ENCODE peak calls at places on chromosome 14, in nine cellular contexts. One of them, this sample, is unnamed.

GRCh38 chr14:69620211-69620611 is 8.8 kb downstream of the SUSD6 start:
- DNase-seq in NCI-H526: no peak
- DNase-seq in naive thymus-derived CD8-positive, alpha-beta T cell: no peak
- DNase-seq in endothelial cell: no peak
- DNase-seq in dermis microvascular lymphatic vessel endothelial cell: no peak
- DNase-seq in H7: no peak
- DNase-seq in kidney epithelial cell: no peak
- DNase-seq in frontal cortex: no peak
- DNase-seq in ovary: no peak
- DNase-seq in this sample: no peak

GRCh38 chr14:91901449-91902250 is 34.3 kb upstream of the TC2N start:
- DNase-seq in frontal cortex: no peak
- DNase-seq in endothelial cell: no peak
- DNase-seq in dermis microvascular lymphatic vessel endothelial cell: no peak
- DNase-seq in naive thymus-derived CD8-positive, alpha-beta T cell: no peak
- DNase-seq in NCI-H526: no peak
- DNase-seq in kidney epithelial cell: no peak
- DNase-seq in ovary: peak
- DNase-seq in H7: no peak
- DNase-seq in this sample: no peak

GRCh38 chr14:56549721-56550120 is 29.9 kb upstream of the TMEM260 start:
- DNase-seq in naive thymus-derived CD8-positive, alpha-beta T cell: no peak
- DNase-seq in H7: no peak
- DNase-seq in ovary: no peak
- DNase-seq in frontal cortex: no peak
- DNase-seq in kidney epithelial cell: no peak
- DNase-seq in endothelial cell: no peak
- DNase-seq in NCI-H526: no peak
- DNase-seq in dermis microvascular lymphatic vessel endothelial cell: no peak
- DNase-seq in this sample: no peak

GRCh38 chr14:24058260-24058950 is 6.6 kb downstream of the CARMIL3 start:
- DNase-seq in naive thymus-derived CD8-positive, alpha-beta T cell: peak
- DNase-seq in frontal cortex: peak
- DNase-seq in dermis microvascular lymphatic vessel endothelial cell: peak
- DNase-seq in endothelial cell: peak
- DNase-seq in NCI-H526: peak
- DNase-seq in kidney epithelial cell: no peak
- DNase-seq in H7: peak
- DNase-seq in ovary: no peak
- DNase-seq in this sample: peak

GRCh38 chr14:106209745-106210144 is 683.4 kb downstream of the TMEM121 start:
- DNase-seq in endothelial cell: no peak
- DNase-seq in NCI-H526: no peak
- DNase-seq in ovary: no peak
- DNase-seq in naive thymus-derived CD8-positive, alpha-beta T cell: peak
- DNase-seq in dermis microvascular lymphatic vessel endothelial cell: no peak
- DNase-seq in H7: no peak
- DNase-seq in frontal cortex: no peak
- DNase-seq in kidney epithelial cell: no peak
- DNase-seq in this sample: no peak

GRCh38 chr14:50432131-50432530 is 35.5 kb upstream of the CDKL1 start:
- DNase-seq in H7: no peak
- DNase-seq in naive thymus-derived CD8-positive, alpha-beta T cell: no peak
- DNase-seq in dermis microvascular lymphatic vessel endothelial cell: no peak
- DNase-seq in ovary: no peak
- DNase-seq in endothelial cell: no peak
- DNase-seq in kidney epithelial cell: no peak
- DNase-seq in NCI-H526: no peak
- DNase-seq in frontal cortex: no peak
- DNase-seq in this sample: no peak

GRCh38 chr14:89755816-89756215 is 198.7 kb downstream of the EFCAB11 start:
- DNase-seq in NCI-H526: no peak
- DNase-seq in H7: no peak
- DNase-seq in dermis microvascular lymphatic vessel endothelial cell: no peak
- DNase-seq in frontal cortex: no peak
- DNase-seq in ovary: no peak
- DNase-seq in kidney epithelial cell: no peak
- DNase-seq in endothelial cell: no peak
- DNase-seq in naive thymus-derived CD8-positive, alpha-beta T cell: no peak
- DNase-seq in this sample: no peak

GRCh38 chr14:104216457-104216856 is 78.1 kb downstream of the KIF26A start:
- DNase-seq in NCI-H526: no peak
- DNase-seq in endothelial cell: no peak
- DNase-seq in kidney epithelial cell: no peak
- DNase-seq in frontal cortex: no peak
- DNase-seq in dermis microvascular lymphatic vessel endothelial cell: no peak
- DNase-seq in naive thymus-derived CD8-positive, alpha-beta T cell: no peak
- DNase-seq in H7: no peak
- DNase-seq in ovary: no peak
- DNase-seq in this sample: no peak

GRCh38 chr14:73365727-73366126 is 92.6 kb downstream of the NUMB start:
- DNase-seq in frontal cortex: no peak
- DNase-seq in NCI-H526: no peak
- DNase-seq in naive thymus-derived CD8-positive, alpha-beta T cell: no peak
- DNase-seq in H7: no peak
- DNase-seq in endothelial cell: no peak
- DNase-seq in ovary: no peak
- DNase-seq in kidney epithelial cell: no peak
- DNase-seq in dermis microvascular lymphatic vessel endothelial cell: no peak
- DNase-seq in this sample: no peak

GRCh38 chr14:30854492-30854891 is 19.9 kb upstream of the COCH start:
- DNase-seq in ovary: no peak
- DNase-seq in kidney epithelial cell: no peak
- DNase-seq in H7: no peak
- DNase-seq in endothelial cell: no peak
- DNase-seq in dermis microvascular lymphatic vessel endothelial cell: no peak
- DNase-seq in NCI-H526: no peak
- DNase-seq in frontal cortex: no peak
- DNase-seq in naive thymus-derived CD8-positive, alpha-beta T cell: no peak
- DNase-seq in this sample: no peak

GRCh38 chr14:36662258-36662542 is 540 bp downstream of the PAX9 start:
- DNase-seq in H7: no peak
- DNase-seq in dermis microvascular lymphatic vessel endothelial cell: no peak
- DNase-seq in kidney epithelial cell: no peak
- DNase-seq in ovary: no peak
- DNase-seq in naive thymus-derived CD8-positive, alpha-beta T cell: no peak
- DNase-seq in frontal cortex: no peak
- DNase-seq in NCI-H526: no peak
- DNase-seq in endothelial cell: no peak
- DNase-seq in this sample: no peak

GRCh38 chr14:37172024-37172869 is at the start of gene SLC25A21:
- DNase-seq in frontal cortex: peak
- DNase-seq in dermis microvascular lymphatic vessel endothelial cell: peak
- DNase-seq in H7: peak
- DNase-seq in NCI-H526: peak
- DNase-seq in ovary: peak
- DNase-seq in kidney epithelial cell: peak
- DNase-seq in naive thymus-derived CD8-positive, alpha-beta T cell: no peak
- DNase-seq in endothelial cell: peak
- DNase-seq in this sample: no peak

GRCh38 chr14:56422703-56423213 is 156.8 kb upstream of the TMEM260 start:
- DNase-seq in kidney epithelial cell: peak
- DNase-seq in endothelial cell: peak
- DNase-seq in NCI-H526: peak
- DNase-seq in frontal cortex: peak
- DNase-seq in ovary: peak
- DNase-seq in H7: peak
- DNase-seq in dermis microvascular lymphatic vessel endothelial cell: peak
- DNase-seq in naive thymus-derived CD8-positive, alpha-beta T cell: peak
- DNase-seq in this sample: no peak

GRCh38 chr14:62206456-62206855 is 444.2 kb downstream of the SNAPC1 start:
- DNase-seq in kidney epithelial cell: no peak
- DNase-seq in endothelial cell: no peak
- DNase-seq in frontal cortex: no peak
- DNase-seq in NCI-H526: no peak
- DNase-seq in ovary: no peak
- DNase-seq in naive thymus-derived CD8-positive, alpha-beta T cell: no peak
- DNase-seq in dermis microvascular lymphatic vessel endothelial cell: no peak
- DNase-seq in H7: no peak
- DNase-seq in this sample: no peak

GRCh38 chr14:91303091-91303923 is 58.8 kb upstream of the GPR68 start:
- DNase-seq in NCI-H526: peak
- DNase-seq in ovary: no peak
- DNase-seq in endothelial cell: peak
- DNase-seq in H7: peak
- DNase-seq in frontal cortex: no peak
- DNase-seq in naive thymus-derived CD8-positive, alpha-beta T cell: peak
- DNase-seq in dermis microvascular lymphatic vessel endothelial cell: peak
- DNase-seq in kidney epithelial cell: no peak
- DNase-seq in this sample: no peak

GRCh38 chr14:101019974-101020710 is 116.6 kb upstream of the RTL1 start:
- DNase-seq in NCI-H526: no peak
- DNase-seq in ovary: peak
- DNase-seq in naive thymus-derived CD8-positive, alpha-beta T cell: no peak
- DNase-seq in dermis microvascular lymphatic vessel endothelial cell: no peak
- DNase-seq in kidney epithelial cell: no peak
- DNase-seq in endothelial cell: no peak
- DNase-seq in frontal cortex: no peak
- DNase-seq in H7: no peak
- DNase-seq in this sample: no peak

GRCh38 chr14:36604757-36605505 is 22.5 kb upstream of the NKX2-8 start:
- DNase-seq in endothelial cell: peak
- DNase-seq in H7: peak
- DNase-seq in frontal cortex: peak
- DNase-seq in naive thymus-derived CD8-positive, alpha-beta T cell: peak
- DNase-seq in NCI-H526: peak
- DNase-seq in dermis microvascular lymphatic vessel endothelial cell: peak
- DNase-seq in kidney epithelial cell: peak
- DNase-seq in ovary: no peak
- DNase-seq in this sample: no peak

GRCh38 chr14:98714604-98715003 is 557.4 kb downstream of the BCL11B start:
- DNase-seq in naive thymus-derived CD8-positive, alpha-beta T cell: no peak
- DNase-seq in H7: no peak
- DNase-seq in ovary: no peak
- DNase-seq in frontal cortex: no peak
- DNase-seq in kidney epithelial cell: no peak
- DNase-seq in dermis microvascular lymphatic vessel endothelial cell: no peak
- DNase-seq in NCI-H526: no peak
- DNase-seq in endothelial cell: no peak
- DNase-seq in this sample: no peak

GRCh38 chr14:99910337-99911268 is 117.4 kb downstream of the EML1 start:
- DNase-seq in endothelial cell: no peak
- DNase-seq in kidney epithelial cell: peak
- DNase-seq in ovary: no peak
- DNase-seq in NCI-H526: no peak
- DNase-seq in dermis microvascular lymphatic vessel endothelial cell: no peak
- DNase-seq in frontal cortex: no peak
- DNase-seq in H7: no peak
- DNase-seq in naive thymus-derived CD8-positive, alpha-beta T cell: no peak
- DNase-seq in this sample: no peak

GRCh38 chr14:50668852-50669194 is 717 bp upstream of the SAV1 start:
- DNase-seq in naive thymus-derived CD8-positive, alpha-beta T cell: no peak
- DNase-seq in NCI-H526: no peak
- DNase-seq in kidney epithelial cell: no peak
- DNase-seq in ovary: no peak
- DNase-seq in frontal cortex: no peak
- DNase-seq in H7: no peak
- DNase-seq in dermis microvascular lymphatic vessel endothelial cell: no peak
- DNase-seq in endothelial cell: no peak
- DNase-seq in this sample: no peak

GRCh38 chr14:92846162-92846897 is 52.2 kb downstream of the GOLGA5 start:
- DNase-seq in dermis microvascular lymphatic vessel endothelial cell: peak
- DNase-seq in naive thymus-derived CD8-positive, alpha-beta T cell: no peak
- DNase-seq in kidney epithelial cell: peak
- DNase-seq in NCI-H526: no peak
- DNase-seq in frontal cortex: no peak
- DNase-seq in ovary: no peak
- DNase-seq in H7: no peak
- DNase-seq in endothelial cell: no peak
- DNase-seq in this sample: no peak

GRCh38 chr14:105537580-105538474 is 11.4 kb downstream of the TMEM121 start:
- DNase-seq in frontal cortex: peak
- DNase-seq in endothelial cell: peak
- DNase-seq in NCI-H526: no peak
- DNase-seq in dermis microvascular lymphatic vessel endothelial cell: no peak
- DNase-seq in naive thymus-derived CD8-positive, alpha-beta T cell: peak
- DNase-seq in H7: peak
- DNase-seq in ovary: peak
- DNase-seq in kidney epithelial cell: no peak
- DNase-seq in this sample: peak

GRCh38 chr14:103529383-103530365 is 678 bp downstream of the TRMT61A start:
- DNase-seq in frontal cortex: no peak
- DNase-seq in endothelial cell: no peak
- DNase-seq in kidney epithelial cell: no peak
- DNase-seq in naive thymus-derived CD8-positive, alpha-beta T cell: no peak
- DNase-seq in dermis microvascular lymphatic vessel endothelial cell: no peak
- DNase-seq in H7: no peak
- DNase-seq in NCI-H526: no peak
- DNase-seq in ovary: no peak
- DNase-seq in this sample: no peak

GRCh38 chr14:85296466-85297210 is 233.3 kb upstream of the FLRT2 start:
- DNase-seq in ovary: no peak
- DNase-seq in naive thymus-derived CD8-positive, alpha-beta T cell: no peak
- DNase-seq in NCI-H526: no peak
- DNase-seq in kidney epithelial cell: peak
- DNase-seq in dermis microvascular lymphatic vessel endothelial cell: no peak
- DNase-seq in endothelial cell: no peak
- DNase-seq in frontal cortex: no peak
- DNase-seq in H7: no peak
- DNase-seq in this sample: no peak

GRCh38 chr14:106044949-106045596 is 518.7 kb downstream of the TMEM121 start:
- DNase-seq in frontal cortex: no peak
- DNase-seq in dermis microvascular lymphatic vessel endothelial cell: peak
- DNase-seq in NCI-H526: peak
- DNase-seq in H7: no peak
- DNase-seq in naive thymus-derived CD8-positive, alpha-beta T cell: peak
- DNase-seq in kidney epithelial cell: no peak
- DNase-seq in endothelial cell: no peak
- DNase-seq in ovary: no peak
- DNase-seq in this sample: peak

GRCh38 chr14:86646688-86647687 is 1117.0 kb downstream of the FLRT2 start:
- DNase-seq in frontal cortex: no peak
- DNase-seq in ovary: no peak
- DNase-seq in kidney epithelial cell: no peak
- DNase-seq in NCI-H526: no peak
- DNase-seq in dermis microvascular lymphatic vessel endothelial cell: no peak
- DNase-seq in endothelial cell: no peak
- DNase-seq in naive thymus-derived CD8-positive, alpha-beta T cell: no peak
- DNase-seq in H7: no peak
- DNase-seq in this sample: no peak

GRCh38 chr14:35849122-35849521 is 23.0 kb downstream of the BRMS1L start:
- DNase-seq in ovary: no peak
- DNase-seq in dermis microvascular lymphatic vessel endothelial cell: no peak
- DNase-seq in kidney epithelial cell: no peak
- DNase-seq in frontal cortex: no peak
- DNase-seq in endothelial cell: no peak
- DNase-seq in H7: no peak
- DNase-seq in NCI-H526: no peak
- DNase-seq in naive thymus-derived CD8-positive, alpha-beta T cell: no peak
- DNase-seq in this sample: no peak

GRCh38 chr14:102917469-102918211 is 4.8 kb upstream of the AMN start:
- DNase-seq in endothelial cell: peak
- DNase-seq in NCI-H526: peak
- DNase-seq in naive thymus-derived CD8-positive, alpha-beta T cell: peak
- DNase-seq in frontal cortex: no peak
- DNase-seq in ovary: peak
- DNase-seq in kidney epithelial cell: no peak
- DNase-seq in dermis microvascular lymphatic vessel endothelial cell: peak
- DNase-seq in H7: peak
- DNase-seq in this sample: peak

GRCh38 chr14:59294662-59294992 is 106.2 kb downstream of the DAAM1 start:
- DNase-seq in ovary: no peak
- DNase-seq in frontal cortex: no peak
- DNase-seq in naive thymus-derived CD8-positive, alpha-beta T cell: no peak
- DNase-seq in NCI-H526: no peak
- DNase-seq in kidney epithelial cell: no peak
- DNase-seq in dermis microvascular lymphatic vessel endothelial cell: no peak
- DNase-seq in endothelial cell: no peak
- DNase-seq in H7: no peak
- DNase-seq in this sample: no peak

GRCh38 chr14:95023886-95024285 is 133.4 kb downstream of the DICER1 start:
- DNase-seq in kidney epithelial cell: no peak
- DNase-seq in ovary: no peak
- DNase-seq in frontal cortex: no peak
- DNase-seq in dermis microvascular lymphatic vessel endothelial cell: no peak
- DNase-seq in NCI-H526: no peak
- DNase-seq in naive thymus-derived CD8-positive, alpha-beta T cell: no peak
- DNase-seq in endothelial cell: no peak
- DNase-seq in H7: no peak
- DNase-seq in this sample: no peak

GRCh38 chr14:68986926-68987652 is 8.0 kb upstream of the ACTN1 start:
- DNase-seq in kidney epithelial cell: no peak
- DNase-seq in NCI-H526: peak
- DNase-seq in endothelial cell: no peak
- DNase-seq in ovary: no peak
- DNase-seq in dermis microvascular lymphatic vessel endothelial cell: no peak
- DNase-seq in frontal cortex: no peak
- DNase-seq in H7: no peak
- DNase-seq in naive thymus-derived CD8-positive, alpha-beta T cell: no peak
- DNase-seq in this sample: no peak

This sample was measured in effector memory CD8-positive, alpha-beta T cell.